ENCODE peak calls at places on chromosomes 1 and 21, in nine cellular contexts. H is psoas muscle, P is cardiac muscle cell, I is tibial artery, Y is MM.1S, V is right lobe of liver, U is A549, M is ovary, K is spleen. O is an unnamed sample. For H3K9me3, the result is how much of the 10 kb centered on the place peaks cover.

GRCh38 chr1:119806489-119806888 is 4.8 kb downstream of the REG4 start:
- DNase-seq in H (no peak), M (no peak), V (peak), P (no peak), K (no peak), Y (no peak), I (no peak), U (no peak), O (no peak)

GRCh38 chr1:78722521-78722920 is 72.9 kb downstream of the IFI44 start:
- DNase-seq in K (no peak), P (no peak), Y (no peak), I (no peak), M (no peak), U (no peak), V (no peak), H (no peak), O (no peak)

GRCh38 chr1:30596470-30596869 is 126.9 kb downstream of the MATN1 start:
- DNase-seq in P (no peak), M (no peak), I (no peak), H (no peak), V (no peak), Y (no peak), U (no peak), K (no peak), O (no peak)

GRCh38 chr21:39763282-39763970 is 18.4 kb downstream of the IGSF5 start:
- DNase-seq in K (no peak), I (no peak), M (peak), U (no peak), Y (no peak), H (no peak), V (no peak), P (no peak), O (no peak)

GRCh38 chr1:219113261-219113660 is 60.4 kb upstream of the LYPLAL1 start:
- DNase-seq in V (no peak), P (no peak), U (no peak), Y (no peak), I (no peak), H (no peak), K (no peak), M (no peak), O (no peak)

GRCh38 chr1:162943627-162944026 is 82.7 kb upstream of the CCDC190 start:
- DNase-seq in P (no peak), K (no peak), I (no peak), V (no peak), M (no peak), Y (no peak), U (no peak), H (no peak), O (no peak)

GRCh38 chr1:197914510-197914909 is 2.7 kb upstream of the LHX9 start:
- DNase-seq in U (no peak), V (no peak), P (no peak), K (no peak), H (no peak), I (no peak), M (no peak), Y (no peak), O (no peak)

GRCh38 chr1:26530898-26531598 is 1.5 kb downstream of the RPS6KA1 start:
- DNase-seq in I (no peak), M (no peak), U (peak), P (peak), Y (no peak), H (no peak), V (no peak), K (peak), O (peak)

GRCh38 chr21:34338226-34338625 is 25.6 kb upstream of the KCNE2 start:
- DNase-seq in K (no peak), U (no peak), H (no peak), I (no peak), M (no peak), P (no peak), V (no peak), Y (no peak), O (no peak)

GRCh38 chr1:14661220-14661619 is 62.7 kb downstream of the KAZN start:
- DNase-seq in K (no peak), Y (no peak), P (no peak), V (no peak), U (no peak), M (no peak), I (no peak), H (no peak), O (no peak)

GRCh38 chr21:39220150-39220549 is 36.9 kb upstream of the PSMG1 start:
- DNase-seq in V (no peak), M (no peak), H (no peak), P (peak), I (no peak), K (no peak), U (no peak), Y (no peak), O (no peak)

GRCh38 chr1:5643360-5644090 is 348.7 kb downstream of the NPHP4 start:
- DNase-seq in K (no peak), M (no peak), P (no peak), U (no peak), I (no peak), Y (no peak), V (no peak), H (no peak), O (peak)

GRCh38 chr1:237281481-237281880 is 239.5 kb downstream of the RYR2 start:
- DNase-seq in P (no peak), K (no peak), I (no peak), V (no peak), U (no peak), H (no peak), Y (no peak), M (no peak), O (no peak)

GRCh38 chr1:22207605-22208264 is 64.8 kb upstream of the WNT4 start:
- DNase-seq in U (no peak), P (no peak), H (no peak), K (peak), I (no peak), M (no peak), Y (no peak), V (no peak), O (no peak)

GRCh38 chr1:41919764-41920397 is 1.2 kb upstream of the HIVEP3 start:
- DNase-seq in M (no peak), I (peak), Y (peak), P (peak), U (peak), H (peak), K (peak), V (peak), O (peak)

GRCh38 chr1:240876071-240876470 is 264.1 kb upstream of the GREM2 start:
- DNase-seq in K (no peak), H (no peak), M (no peak), V (no peak), Y (no peak), U (no peak), P (no peak), I (no peak), O (no peak)

GRCh38 chr1:66253330-66253921 is 280.5 kb upstream of the SGIP1 start:
- DNase-seq in P (peak), M (no peak), K (no peak), I (no peak), V (no peak), Y (peak), H (no peak), U (peak), O (no peak)

GRCh38 chr21:44874497-44875331 is 1.2 kb upstream of the PTTG1IP start:
- DNase-seq in K (peak), M (peak), I (peak), V (peak), P (peak), U (no peak), H (peak), Y (peak), O (peak)

GRCh38 chr1:234871710-234872262 is 256.9 kb downstream of the TOMM20 start:
- DNase-seq in K (no peak), V (no peak), I (no peak), U (no peak), Y (no peak), P (no peak), M (no peak), H (no peak), O (no peak)

GRCh38 chr1:24728982-24729381 is 16.3 kb upstream of the CLIC4 start:
- DNase-seq in V (peak), H (no peak), M (no peak), Y (no peak), K (no peak), P (no peak), I (no peak), U (no peak), O (no peak)

GRCh38 chr1:234589854-234590620 is 19.9 kb downstream of the IRF2BP2 start:
- DNase-seq in M (no peak), H (no peak), U (no peak), I (no peak), V (no peak), K (no peak), P (no peak), Y (no peak), O (no peak)

GRCh38 chr21:46182548-46183336 is 1.5 kb downstream of the SPATC1L start:
- DNase-seq in V (no peak), Y (no peak), P (no peak), K (peak), M (peak), U (no peak), H (peak), I (no peak), O (no peak)

GRCh38 chr1:2093055-2093454 is 42.8 kb downstream of the PRKCZ start:
- DNase-seq in M (no peak), H (no peak), P (no peak), Y (no peak), K (no peak), V (no peak), I (no peak), U (no peak), O (no peak)
- TF ChIP-seq CTCF in M (no peak), H (no peak), P (no peak), Y (no peak), K (no peak), V (no peak), I (no peak), U (no peak), O (no peak)

GRCh38 chr21:30168086-30168485 is 1.5 kb upstream of the CLDN17 start:
- DNase-seq in Y (no peak), H (no peak), M (no peak), U (no peak), P (no peak), I (no peak), K (no peak), V (no peak), O (no peak)
- H3K9me3 ChIP-seq in Y (under half), H (under half), M (under half), U (under half), P (under half), I (under half), K (under half), V (under half), O (under half)

GRCh38 chr1:93732514-93732913 is 50.9 kb upstream of the BCAR3 start:
- DNase-seq in P (no peak), U (no peak), Y (no peak), K (no peak), H (no peak), V (no peak), M (no peak), I (no peak), O (no peak)

GRCh38 chr1:93735722-93736121 is 54.1 kb upstream of the BCAR3 start:
- DNase-seq in Y (no peak), U (no peak), H (no peak), I (no peak), M (no peak), V (no peak), P (no peak), K (no peak), O (no peak)

GRCh38 chr1:93733340-93733739 is 51.7 kb upstream of the BCAR3 start:
- DNase-seq in M (no peak), H (no peak), P (no peak), Y (no peak), U (no peak), K (no peak), V (no peak), I (no peak), O (no peak)

GRCh38 chr1:93738075-93738622 is 56.5 kb upstream of the BCAR3 start:
- DNase-seq in M (no peak), P (no peak), V (no peak), Y (no peak), I (no peak), U (peak), H (peak), K (no peak), O (no peak)

DNA sequence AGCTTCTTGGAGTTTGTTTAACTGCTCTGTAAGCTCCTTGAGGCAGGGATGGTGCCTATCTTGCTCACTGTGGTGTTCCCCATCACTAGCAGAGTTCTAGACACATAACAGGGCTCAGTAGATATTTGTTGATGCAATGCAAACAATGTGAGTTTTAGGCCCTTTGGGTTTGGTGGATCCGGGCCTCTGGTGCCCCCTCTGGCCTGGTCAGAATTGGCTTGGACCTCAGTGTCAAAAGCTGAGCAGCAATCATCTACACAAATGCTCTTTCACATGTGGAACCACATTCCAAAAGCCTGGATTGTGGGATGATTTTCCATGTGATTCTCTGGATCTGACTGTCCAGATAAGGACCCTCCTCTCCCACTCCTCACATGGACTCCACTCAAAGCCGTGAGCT is 53.4 kb upstream of the BCAR3 start:
- DNase-seq in P (no peak), U (peak), M (no peak), Y (no peak), I (no peak), H (no peak), V (no peak), K (no peak), O (no peak)
- TF ChIP-seq CTCF in P (peak), U (no peak), M (no peak), Y (peak), I (no peak), H (no peak), V (no peak), K (no peak), O (no peak)

GRCh38 chr1:247037483-247038320 is 29.8 kb upstream of the ZNF695 start:
- DNase-seq in M (no peak), I (no peak), H (no peak), K (no peak), Y (no peak), V (no peak), U (peak), P (no peak), O (no peak)
- H3K9me3 ChIP-seq in M (under half), I (under half), H (under half), K (half or more), Y (under half), V (under half), U (half or more), P (under half), O (half or more)

GRCh38 chr1:61058477-61059245 is 23.7 kb upstream of the NFIA start:
- DNase-seq in M (no peak), H (no peak), P (no peak), K (no peak), V (no peak), I (no peak), Y (no peak), U (no peak), O (no peak)
- TF ChIP-seq CTCF in M (no peak), H (no peak), P (no peak), K (no peak), V (no peak), I (no peak), Y (no peak), U (no peak), O (no peak)

GRCh38 chr21:37429356-37429755 is 62.8 kb downstream of the DYRK1A start:
- DNase-seq in Y (no peak), K (no peak), V (no peak), P (no peak), H (no peak), I (no peak), U (no peak), M (no peak), O (no peak)

GRCh38 chr21:37427221-37427620 is 60.6 kb downstream of the DYRK1A start:
- DNase-seq in H (no peak), K (no peak), U (no peak), M (no peak), Y (no peak), I (no peak), V (no peak), P (no peak), O (no peak)

GRCh38 chr21:37431243-37431642 is 64.7 kb downstream of the DYRK1A start:
- DNase-seq in M (no peak), V (no peak), K (no peak), I (no peak), P (no peak), U (no peak), H (no peak), Y (no peak), O (no peak)

GRCh38 chr21:37433441-37433840 is 66.9 kb downstream of the DYRK1A start:
- DNase-seq in K (no peak), I (no peak), H (no peak), Y (no peak), U (no peak), V (no peak), M (no peak), P (no peak), O (no peak)

GRCh38 chr21:37430184-37430821 is 63.7 kb downstream of the DYRK1A start:
- DNase-seq in P (no peak), K (no peak), H (no peak), I (no peak), Y (no peak), V (peak), U (no peak), M (no peak), O (no peak)
- H3K9me3 ChIP-seq in P (under half), K (under half), H (under half), I (under half), Y (under half), V (under half), U (under half), M (under half), O (under half)

GRCh38 chr1:59431566-59432294 is 134.8 kb downstream of the FGGY start:
- DNase-seq in M (no peak), K (no peak), P (no peak), V (no peak), H (no peak), U (no peak), I (no peak), Y (no peak), O (no peak)
- TF ChIP-seq CTCF in M (no peak), K (no peak), P (no peak), V (no peak), H (no peak), U (no peak), I (no peak), Y (no peak), O (no peak)